ENCODE peak calls at places on chromosome 2, in eight cellular contexts. P is hepatocyte, C is stomach, H is uterus, J is heart right ventricle, N is body of pancreas, Z is tibial artery, G is heart left ventricle. E is an unnamed sample.
A peak's percentile ranks its signal among the peaks of the same experiment; 100 is the strongest.

GRCh38 chr2:166419616-166419934 is 43.8 kb upstream of the SCN9A start:
- DNase-seq in P (peak; percentile 10), C (no peak), H (no peak), J (no peak), N (no peak), Z (no peak), G (no peak), E (no peak)

GRCh38 chr2:216632952-216633615 is at the start of gene IGFBP2:
- DNase-seq in P (peak; percentile 79), C (peak; percentile 73), H (peak; percentile 44), J (peak; percentile 48), N (peak; percentile 76), Z (no peak), G (peak; percentile 61), E (no peak)

GRCh38 chr2:226655871-226656270 is 143.7 kb downstream of the IRS1 start:
- DNase-seq in P (no peak), C (no peak), H (no peak), J (no peak), N (no peak), Z (peak; percentile 37), G (no peak), E (no peak)

GRCh38 chr2:162521871-162522655 is 178.1 kb downstream of the GCA start:
- DNase-seq in P (no peak), C (no peak), H (no peak), J (no peak), N (no peak), Z (no peak), G (no peak), E (no peak)

GRCh38 chr2:241038374-241039180 is 40.2 kb downstream of the SNED1 start:
- DNase-seq in P (no peak), C (no peak), H (no peak), J (no peak), N (no peak), Z (no peak), G (no peak), E (no peak)

GRCh38 chr2:66121946-66122345 is 313.0 kb upstream of the MEIS1 start:
- DNase-seq in P (no peak), C (no peak), H (no peak), J (no peak), N (no peak), Z (no peak), G (no peak), E (no peak)

GRCh38 chr2:200454839-200455801 is 54.7 kb downstream of the KCTD18 start:
- DNase-seq in P (no peak), C (no peak), H (no peak), J (no peak), N (no peak), Z (no peak), G (no peak), E (no peak)

GRCh38 chr2:219542931-219543595 is 546 bp downstream of the CHPF start:
- DNase-seq in P (peak; percentile 76), C (no peak), H (no peak), J (no peak), N (peak; percentile 46), Z (no peak), G (no peak), E (no peak)

GRCh38 chr2:227153766-227154486 is 10.1 kb downstream of the COL4A4 start:
- DNase-seq in P (peak; percentile 15), C (peak; percentile 32), H (no peak), J (peak; percentile 27), N (peak; percentile 24), Z (no peak), G (peak; percentile 42), E (no peak)

GRCh38 chr2:228401065-228401912 is 219.8 kb upstream of the SPHKAP start:
- DNase-seq in P (no peak), C (no peak), H (no peak), J (no peak), N (no peak), Z (no peak), G (no peak), E (no peak)
- TF ChIP-seq CTCF in P (no peak), C (no peak), H (no peak), J (no peak), N (no peak), Z (no peak), G (no peak), E (no peak)

GRCh38 chr2:215020283-215020682 is 118.1 kb downstream of the ABCA12 start:
- DNase-seq in P (no peak), C (no peak), H (no peak), J (no peak), N (no peak), Z (no peak), G (no peak), E (no peak)
- H3K4me1 ChIP-seq in P (no peaks in the 10 kb centered on the region), C (no peaks in the 10 kb centered on the region), H (no peaks in the 10 kb centered on the region), J (no peaks in the 10 kb centered on the region), N (no peaks in the 10 kb centered on the region), Z (no peaks in the 10 kb centered on the region), G (peaks cover 11% of the 10 kb centered on the region), E (peaks cover 11% of the 10 kb centered on the region)

DNA sequence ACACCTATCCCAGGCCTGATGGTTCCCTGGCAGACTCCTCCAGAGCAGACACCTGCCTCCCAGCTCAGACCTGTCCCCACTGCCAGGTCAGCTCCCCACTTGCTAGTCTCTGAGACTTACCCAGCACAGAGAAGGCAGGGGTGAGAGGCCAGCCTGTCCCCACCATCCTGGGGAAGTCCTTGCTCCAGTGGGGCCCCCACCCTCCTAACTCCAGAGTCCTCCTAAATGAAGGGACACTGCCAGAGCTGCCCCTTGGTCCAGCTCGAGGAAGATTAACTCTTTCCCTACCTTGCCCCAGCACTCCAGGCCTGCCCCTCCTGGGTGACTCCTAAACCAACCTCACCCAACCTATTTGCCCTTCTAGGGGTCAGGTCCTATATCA is 30.4 kb upstream of the TNS1 start:
- DNase-seq in P (no peak), C (no peak), H (no peak), J (no peak), N (no peak), Z (no peak), G (no peak), E (no peak)
- H3K4me3 ChIP-seq in P (no peak overlapping the region), C (no peak overlapping the region), H (no peak overlapping the region), J (no peak overlapping the region), N (no peak overlapping the region), Z (no peak overlapping the region), G (no peak overlapping the region), E (no peak overlapping the region)

GRCh38 chr2:188189356-188189755 is 102.3 kb upstream of the GULP1 start:
- DNase-seq in P (no peak), C (no peak), H (no peak), J (no peak), N (no peak), Z (no peak), G (no peak), E (no peak)

GRCh38 chr2:188187726-188188125 is 103.9 kb upstream of the GULP1 start:
- DNase-seq in P (no peak), C (no peak), H (no peak), J (no peak), N (no peak), Z (no peak), G (no peak), E (no peak)

GRCh38 chr2:188196343-188197008 is 95.2 kb upstream of the GULP1 start:
- DNase-seq in P (no peak), C (no peak), H (no peak), J (no peak), N (no peak), Z (no peak), G (no peak), E (no peak)

GRCh38 chr2:188193230-188193629 is 98.4 kb upstream of the GULP1 start:
- DNase-seq in P (no peak), C (no peak), H (no peak), J (no peak), N (no peak), Z (no peak), G (no peak), E (no peak)
- TF ChIP-seq CTCF in P (no peak), C (no peak), H (no peak), J (no peak), N (no peak), Z (no peak), G (no peak), E (no peak)

GRCh38 chr2:118855451-118856279 is 8.2 kb upstream of the EN1 start:
- DNase-seq in P (peak; percentile 90), C (peak; percentile 82), H (peak; percentile 40), J (peak; percentile 55), N (peak; percentile 86), Z (peak; percentile 77), G (peak; percentile 73), E (peak; percentile 27)

GRCh38 chr2:118857677-118858484 is 10.4 kb upstream of the EN1 start:
- DNase-seq in P (no peak), C (no peak), H (no peak), J (no peak), N (no peak), Z (no peak), G (no peak), E (no peak)

GRCh38 chr2:118856330-118856977 is 9.0 kb upstream of the EN1 start:
- DNase-seq in P (no peak), C (no peak), H (no peak), J (no peak), N (no peak), Z (no peak), G (no peak), E (no peak)

GRCh38 chr2:118858485-118859156 is 11.2 kb upstream of the EN1 start:
- DNase-seq in P (no peak), C (no peak), H (no peak), J (no peak), N (no peak), Z (no peak), G (no peak), E (no peak)

DNA sequence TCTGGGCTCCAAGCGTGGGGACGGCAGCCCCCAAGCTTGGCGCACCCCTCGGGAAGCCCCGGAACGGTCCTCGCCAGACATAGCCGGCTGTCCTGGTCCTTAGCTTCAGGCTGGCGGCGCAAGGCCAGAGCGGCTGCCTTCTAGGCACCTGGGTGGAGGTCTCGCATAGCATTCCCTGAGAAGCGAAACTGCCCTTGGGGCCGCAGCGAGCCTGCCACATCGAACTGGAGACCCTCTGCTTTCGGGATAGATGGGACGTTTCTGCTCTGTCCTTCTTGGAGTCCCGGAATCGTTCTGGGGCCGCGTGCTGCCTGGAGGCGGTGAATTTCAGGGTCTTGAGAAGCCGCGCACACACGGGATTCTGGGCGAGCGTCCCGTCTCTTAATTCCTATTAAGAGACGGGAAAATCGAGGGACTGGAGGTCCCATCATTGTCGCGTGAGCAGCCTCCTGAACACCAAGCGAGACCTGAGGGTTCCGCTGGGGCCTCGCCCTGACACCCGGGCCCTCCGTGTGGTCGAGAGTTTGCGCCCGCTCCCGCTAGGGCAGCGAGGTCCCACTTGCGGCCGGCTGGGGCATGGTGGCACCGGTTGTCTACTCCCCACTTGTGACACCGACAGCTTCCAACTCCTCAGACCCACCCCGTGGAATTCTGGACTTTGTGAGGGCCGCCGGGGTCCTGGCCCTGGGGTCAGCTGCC is 9.7 kb upstream of the EN1 start:
- DNase-seq in P (no peak), C (no peak), H (no peak), J (no peak), N (no peak), Z (no peak), G (no peak), E (no peak)
- H3K4me1 ChIP-seq in P (peaks cover 10% of the 10 kb centered on the region), C (peaks cover 21% of the 10 kb centered on the region), H (peaks cover 12% of the 10 kb centered on the region), J (peaks cover 30% of the 10 kb centered on the region), N (peaks cover 42% of the 10 kb centered on the region), Z (peaks cover 51% of the 10 kb centered on the region), G (peaks cover 13% of the 10 kb centered on the region), E (peaks cover 8% of the 10 kb centered on the region)

E was measured in thoracic aorta.